ENCODE peak calls at places on chromosomes 2 and 18, in four cellular contexts. U is CD8-positive, alpha-beta memory T cell; Q is stomach; A is psoas muscle. Y is an unnamed sample.

GRCh38 chr2:212727751-212728150 is 189.1 kb upstream of the ERBB4 start:
- DNase-seq in A (no peak), U (no peak), Q (no peak), Y (no peak)

GRCh38 chr2:8550932-8551621 is 130.8 kb upstream of the ID2 start:
- DNase-seq in A (no peak), U (no peak), Q (no peak), Y (no peak)

GRCh38 chr2:42784204-42784880 is 8.0 kb downstream of the HAAO start:
- DNase-seq in U (no peak), A (no peak), Q (no peak), Y (no peak)

GRCh38 chr2:240460781-240461431 is 25.4 kb downstream of the GPC1 start:
- DNase-seq in U (no peak), Q (no peak), A (peak; percentile 12), Y (no peak)

GRCh38 chr2:77479395-77479794 is 42.8 kb downstream of the LRRTM4 start:
- DNase-seq in A (no peak), Q (no peak), U (no peak), Y (no peak)

GRCh38 chr2:84856785-84857184 is 24.1 kb downstream of the TRABD2A start:
- DNase-seq in U (no peak), Q (no peak), A (no peak), Y (no peak)

GRCh38 chr2:113709022-113709421 is 47.4 kb downstream of the SLC35F5 start:
- DNase-seq in Q (no peak), U (no peak), A (no peak), Y (no peak)

GRCh38 chr2:224948005-224948404 is 94.3 kb downstream of the DOCK10 start:
- DNase-seq in U (no peak), Q (no peak), A (no peak), Y (no peak)

GRCh38 chr18:9449987-9450386 is 25.3 kb upstream of the RALBP1 start:
- DNase-seq in A (no peak), Q (no peak), U (no peak), Y (no peak)

GRCh38 chr2:237864940-237865622 is 5.7 kb downstream of the RAMP1 start:
- DNase-seq in Q (no peak), A (no peak), U (no peak), Y (peak; percentile 57)

GRCh38 chr2:152418688-152419087 is 83.7 kb downstream of the FMNL2 start:
- DNase-seq in A (no peak), Q (no peak), U (no peak), Y (no peak)

GRCh38 chr2:38602136-38602731 is 494 bp downstream of the HNRNPLL start:
- DNase-seq in A (no peak), U (peak; percentile 33), Q (peak; percentile 43), Y (peak; percentile 64)

GRCh38 chr2:111898703-111899514 is 502 bp downstream of the MERTK start:
- DNase-seq in U (no peak), A (no peak), Q (peak; percentile 34), Y (no peak)

GRCh38 chr18:8949206-8949605 is 153.3 kb upstream of the NDUFV2 start:
- DNase-seq in Q (no peak), U (no peak), A (no peak), Y (no peak)

GRCh38 chr18:75433098-75433497 is 5.6 kb upstream of the SMIM21 start:
- DNase-seq in U (no peak), Q (no peak), A (no peak), Y (no peak)

GRCh38 chr18:45441110-45441842 is 174.0 kb upstream of the SLC14A2 start:
- DNase-seq in U (no peak), Q (no peak), A (no peak), Y (no peak)

GRCh38 chr18:27861539-27861938 is 315.4 kb downstream of the CDH2 start:
- DNase-seq in U (no peak), Q (no peak), A (no peak), Y (no peak)

GRCh38 chr2:222319576-222320440 is 21.0 kb upstream of the PAX3 start:
- DNase-seq in Q (no peak), A (no peak), U (no peak), Y (no peak)

GRCh38 chr18:59374112-59374511 is 15.0 kb upstream of the LMAN1 start:
- DNase-seq in U (no peak), A (no peak), Q (no peak), Y (no peak)

GRCh38 chr18:48913723-48914122 is 37.0 kb downstream of the SMAD7 start:
- DNase-seq in Q (no peak), A (no peak), U (no peak), Y (no peak)

GRCh38 chr18:58454406-58455061 is 174.4 kb downstream of the ALPK2 start:
- DNase-seq in U (no peak), Q (no peak), A (no peak), Y (no peak)

GRCh38 chr2:176001903-176002683 is at the start of gene LNPK:
- DNase-seq in A (peak; percentile 93), Q (peak; percentile 94), U (peak; percentile 90), Y (peak; percentile 94)

GRCh38 chr2:63764630-63765029 is 77.1 kb upstream of the UGP2 start:
- DNase-seq in U (no peak), Q (no peak), A (no peak), Y (no peak)

GRCh38 chr2:98468621-98469236 is 24.1 kb downstream of the INPP4A start:
- DNase-seq in U (no peak), Q (no peak), A (no peak), Y (no peak)

GRCh38 chr2:168521342-168521741 is 65.3 kb downstream of the CERS6 start:
- DNase-seq in A (no peak), Q (no peak), U (no peak), Y (no peak)

GRCh38 chr2:69544951-69545350 is 98.6 kb downstream of the AAK1 start:
- DNase-seq in Q (no peak), A (no peak), U (no peak), Y (no peak)

GRCh38 chr2:42252464-42252863 is 83.3 kb downstream of the EML4 start:
- DNase-seq in Q (no peak), U (no peak), A (no peak), Y (no peak)

GRCh38 chr2:50556934-50557575 is 474.9 kb downstream of the NRXN1 start:
- DNase-seq in Q (no peak), A (no peak), U (no peak), Y (no peak)

GRCh38 chr2:68466361-68466777 is 725 bp downstream of the FBXO48 start:
- DNase-seq in U (peak; percentile 47), Q (no peak), A (no peak), Y (no peak)

GRCh38 chr2:39059366-39059952 is 61.4 kb downstream of the SOS1 start:
- DNase-seq in A (no peak), Q (no peak), U (no peak), Y (no peak)

GRCh38 chr2:64646007-64646880 is 7.5 kb downstream of the SERTAD2 start:
- DNase-seq in U (peak; percentile 76), A (peak; percentile 84), Q (peak; percentile 91), Y (peak; percentile 93)

GRCh38 chr2:6914829-6915228 is 2.4 kb upstream of the RNF144A start:
- DNase-seq in U (no peak), A (no peak), Q (no peak), Y (no peak)

GRCh38 chr2:85911836-85912692 is 23.3 kb upstream of the ST3GAL5 start:
- DNase-seq in U (no peak), A (peak; percentile 60), Q (no peak), Y (peak; percentile 83)

GRCh38 chr2:128612628-128613027 is 294.0 kb upstream of the HS6ST1 start:
- DNase-seq in A (no peak), Q (no peak), U (no peak), Y (no peak)

GRCh38 chr18:72843743-72844142 is 24.0 kb downstream of the NETO1 start:
- DNase-seq in A (no peak), U (no peak), Q (no peak), Y (no peak)

GRCh38 chr2:225008179-225008829 is 34.0 kb downstream of the DOCK10 start:
- DNase-seq in A (no peak), U (no peak), Q (no peak), Y (no peak)

GRCh38 chr2:235592430-235592829 is 98.6 kb downstream of the AGAP1 start:
- DNase-seq in U (no peak), Q (no peak), A (no peak), Y (no peak)

GRCh38 chr2:96251721-96252292 is 14.0 kb downstream of the TMEM127 start:
- DNase-seq in A (peak; percentile 85), U (no peak), Q (peak; percentile 61), Y (peak; percentile 86)

DNA sequence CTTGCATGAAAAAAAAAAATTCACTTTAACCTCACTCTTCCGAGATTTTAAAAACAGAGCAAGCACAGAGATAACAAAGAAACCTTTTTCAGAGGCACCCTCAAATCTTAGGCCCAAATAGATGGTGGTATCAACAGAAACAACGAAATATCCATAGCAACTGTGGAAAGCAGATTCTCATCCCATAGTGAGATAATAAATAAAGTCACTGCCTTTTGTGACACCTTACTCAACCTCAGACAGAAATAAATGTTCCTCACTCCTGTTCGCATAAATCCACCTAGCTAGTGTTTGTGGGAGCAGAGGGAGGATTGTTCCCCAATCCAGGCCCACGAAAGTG is 60.9 kb upstream of the RTN4 start:
- DNase-seq in Q (no peak), A (no peak), U (no peak), Y (no peak)
- H3K4me1 ChIP-seq in Q (peaks cover 16% of the 10 kb centered on the region), A (peaks cover 33% of the 10 kb centered on the region), U (peaks cover 4% of the 10 kb centered on the region), Y (no peaks in the 10 kb centered on the region)

DNA sequence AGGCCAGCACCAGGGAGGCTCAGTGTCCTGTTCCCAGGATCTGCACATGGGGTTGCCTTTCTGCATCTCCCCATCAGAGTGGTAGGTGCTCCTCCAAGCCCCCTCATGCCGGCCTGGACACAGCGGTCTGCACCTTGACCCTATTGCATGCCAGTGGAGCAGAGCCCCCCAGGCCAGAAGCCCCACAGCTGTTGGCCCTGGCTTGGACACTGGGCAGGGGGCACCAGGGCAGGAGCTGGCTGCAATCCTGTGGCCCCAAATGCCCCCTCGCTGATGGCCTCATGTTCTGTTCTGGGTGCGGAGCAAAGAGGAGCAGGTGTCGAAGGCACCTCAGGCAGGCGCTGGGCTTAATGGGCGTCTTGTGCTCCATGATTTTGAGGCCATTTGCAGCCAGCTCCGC is 62.7 kb downstream of the CCDC74A start:
- DNase-seq in U (no peak), Q (no peak), A (no peak), Y (no peak)
- H3K4me1 ChIP-seq in U (no peaks in the 10 kb centered on the region), Q (no peaks in the 10 kb centered on the region), A (no peaks in the 10 kb centered on the region), Y (no peaks in the 10 kb centered on the region)

DNA sequence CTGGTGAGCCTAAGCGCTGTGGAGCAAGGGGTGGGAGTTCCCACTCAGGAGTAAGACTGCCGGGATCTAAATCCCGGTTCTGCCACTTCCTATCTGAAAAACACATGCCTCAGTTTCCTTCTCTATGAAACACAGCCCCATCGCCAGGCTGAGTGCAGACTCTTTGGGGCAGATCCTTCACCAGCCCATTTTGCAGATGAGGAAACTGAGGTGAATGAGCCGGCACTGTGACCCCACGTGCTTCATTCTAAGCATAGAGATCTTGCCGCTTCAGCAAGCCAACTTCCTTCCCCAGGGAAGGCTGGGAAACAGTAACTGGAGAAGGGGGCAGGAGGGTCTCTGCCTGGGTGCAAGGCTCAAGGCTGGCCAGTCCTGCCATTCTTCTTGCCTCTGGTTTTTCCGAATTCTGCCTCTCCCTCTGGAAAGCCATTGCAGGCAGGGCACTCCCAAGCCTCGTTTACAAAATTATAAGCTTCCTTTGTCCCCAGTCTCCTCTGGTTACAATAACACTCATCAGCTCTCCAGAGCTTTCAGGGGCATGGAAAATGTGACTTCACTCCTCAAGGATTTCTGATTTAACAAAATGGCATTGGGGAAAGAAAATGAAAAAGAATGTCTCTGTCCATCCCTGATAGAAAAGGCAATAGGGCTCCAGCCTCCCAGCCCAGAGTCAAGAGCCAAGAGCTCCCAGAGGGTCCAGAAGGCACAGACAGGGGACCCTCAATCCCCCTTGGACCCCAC is 249.2 kb downstream of the TNS1 start:
- DNase-seq in U (no peak), A (no peak), Q (no peak), Y (no peak)
- H3K4me1 ChIP-seq in U (peaks cover 14% of the 10 kb centered on the region), A (no peaks in the 10 kb centered on the region), Q (peaks cover 6% of the 10 kb centered on the region), Y (peaks cover 27% of the 10 kb centered on the region)

GRCh38 chr2:108562274-108562673 is 28.0 kb downstream of the LIMS1 start:
- DNase-seq in Q (no peak), A (no peak), U (no peak), Y (no peak)
- H3K4me1 ChIP-seq in Q (no peaks in the 10 kb centered on the region), A (peaks cover 53% of the 10 kb centered on the region), U (no peaks in the 10 kb centered on the region), Y (peaks cover 29% of the 10 kb centered on the region)

Y was measured in right atrium auricular region.